ENCODE peak calls at places on chromosomes 4 and X, in five cellular contexts. J is fibroblast of lung, Q is upper lobe of left lung, L is neural crest cell, T is cardiac fibroblast. V is an unnamed sample.

GRCh38 chrX:33001107-33001506 is 210.2 kb downstream of the DMD start:
- DNase-seq in Q (no peak), T (peak; percentile 1), L (no peak), J (no peak), V (no peak)

GRCh38 chr4:7828011-7828720 is 111.5 kb downstream of the AFAP1 start:
- DNase-seq in Q (peak; percentile 49), L (no peak), T (peak; percentile 99), J (peak; percentile 100), V (no peak)

GRCh38 chr4:184583738-184584502 is 65.3 kb downstream of the CASP3 start:
- DNase-seq in J (no peak), T (no peak), L (no peak), Q (no peak), V (no peak)

GRCh38 chrX:22699591-22700091 is 300.1 kb upstream of the DDX53 start:
- DNase-seq in Q (no peak), T (peak; percentile 9), L (no peak), J (peak; percentile 86), V (no peak)

GRCh38 chrX:17473021-17473420 is 98.0 kb downstream of the NHS start:
- DNase-seq in T (no peak), Q (no peak), J (no peak), L (no peak), V (no peak)

GRCh38 chrX:97399400-97399799 is 515.7 kb downstream of the RPA4 start:
- DNase-seq in L (no peak), J (peak; percentile 80), Q (no peak), T (peak; percentile 78), V (no peak)

GRCh38 chr4:174318829-174319764 is 35.4 kb downstream of the CEP44 start:
- DNase-seq in J (peak; percentile 36), T (peak; percentile 71), Q (no peak), L (no peak), V (no peak)

GRCh38 chrX:123336666-123337065 is 152.6 kb downstream of the GRIA3 start:
- DNase-seq in L (no peak), T (no peak), Q (no peak), J (peak; percentile 26), V (no peak)

GRCh38 chr4:89836031-89836777 is 757 bp downstream of the SNCA start:
- DNase-seq in Q (no peak), J (no peak), T (no peak), L (peak; percentile 9), V (no peak)

GRCh38 chrX:133437356-133437755 is 22.1 kb upstream of the GPC4 start:
- DNase-seq in Q (no peak), T (no peak), L (no peak), J (no peak), V (no peak)

GRCh38 chr4:3322059-3322550 is 29.3 kb downstream of the RGS12 start:
- DNase-seq in T (peak; percentile 10), L (peak; percentile 30), J (peak; percentile 66), Q (no peak), V (no peak)

GRCh38 chr4:152398060-152398459 is 137.8 kb downstream of the FBXW7 start:
- DNase-seq in T (peak; percentile 41), Q (no peak), J (peak; percentile 12), L (no peak), V (no peak)

GRCh38 chr4:148831945-148832344 is 389.7 kb upstream of the NR3C2 start:
- DNase-seq in L (no peak), T (peak; percentile 98), J (peak; percentile 91), Q (no peak), V (no peak)

GRCh38 chrX:101171883-101172400 is 47.6 kb upstream of the DRP2 start:
- DNase-seq in Q (no peak), L (no peak), J (peak; percentile 36), T (peak; percentile 52), V (no peak)

GRCh38 chr4:2254665-2255500 is 7.0 kb downstream of the MXD4 start:
- DNase-seq in J (no peak), T (no peak), L (no peak), Q (peak; percentile 26), V (no peak)

GRCh38 chr4:118175506-118175905 is 141.2 kb downstream of the NDST3 start:
- DNase-seq in L (no peak), T (no peak), Q (no peak), J (peak; percentile 19), V (no peak)

V was measured in type B pancreatic cell.